ENCODE peak calls at places on chromosomes 5 and 9, in seven cellular contexts. V is HCEC 1CT; P is foreskin fibroblast; R is SK-MEL-5; J is WTC11; O is activated naive CD4-positive, alpha-beta T cell treated with anti-CD3 and anti-CD28 coated beads for 36 hours; L is A549. N is an unnamed sample.

GRCh38 chr9:126109575-126109974 is 217.1 kb upstream of the MVB12B start:
- DNase-seq in V (no peak), P (no peak), R (no peak), J (no peak), O (no peak), L (no peak), N (no peak)

GRCh38 chr5:60630179-60630578 is 69.8 kb downstream of the DEPDC1B start:
- DNase-seq in V (no peak), P (no peak), R (no peak), J (no peak), O (no peak), L (no peak), N (no peak)

GRCh38 chr9:37852222-37852621 is 51.6 kb downstream of the DCAF10 start:
- DNase-seq in V (no peak), P (no peak), R (no peak), J (no peak), O (no peak), L (no peak), N (no peak)

GRCh38 chr5:95798048-95798447 is 24.5 kb downstream of the GLRX start:
- DNase-seq in V (no peak), P (peak; percentile 45), R (no peak), J (no peak), O (no peak), L (no peak), N (no peak)

GRCh38 chr5:169296456-169297220 is 4.3 kb downstream of the SLIT3 start:
- DNase-seq in V (no peak), P (peak; percentile 95), R (no peak), J (no peak), O (no peak), L (peak; percentile 29), N (no peak)

GRCh38 chr9:110821064-110821463 is 152.5 kb downstream of the MUSK start:
- DNase-seq in V (no peak), P (peak; percentile 31), R (no peak), J (no peak), O (no peak), L (no peak), N (no peak)

GRCh38 chr5:181235323-181235688 is 8.4 kb downstream of the RACK1 start:
- DNase-seq in V (no peak), P (no peak), R (no peak), J (no peak), O (no peak), L (no peak), N (no peak)

GRCh38 chr9:110601098-110601497 is 21.6 kb upstream of the SVEP1 start:
- DNase-seq in V (no peak), P (no peak), R (no peak), J (peak; percentile 38), O (no peak), L (no peak), N (no peak)

GRCh38 chr5:176166427-176166826 is 71.8 kb upstream of the SIMC1 start:
- DNase-seq in V (peak; percentile 38), P (no peak), R (no peak), J (no peak), O (no peak), L (no peak), N (no peak)

GRCh38 chr9:88957526-88957925 is 33.7 kb upstream of the S1PR3 start:
- DNase-seq in V (no peak), P (no peak), R (no peak), J (no peak), O (no peak), L (peak; percentile 11), N (no peak)

GRCh38 chr5:147631428-147631985 is 121.6 kb upstream of the DPYSL3 start:
- DNase-seq in V (no peak), P (no peak), R (no peak), J (no peak), O (no peak), L (no peak), N (no peak)

GRCh38 chr9:97807681-97808080 is 45.3 kb upstream of the FOXE1 start:
- DNase-seq in V (no peak), P (no peak), R (no peak), J (no peak), O (no peak), L (no peak), N (no peak)

GRCh38 chr5:15885156-15885555 is 294.4 kb downstream of the MARCHF11 start:
- DNase-seq in V (peak; percentile 16), P (no peak), R (no peak), J (no peak), O (no peak), L (no peak), N (no peak)

GRCh38 chr5:92364986-92365550 is 982.0 kb upstream of the ARRDC3 start:
- DNase-seq in V (no peak), P (peak; percentile 58), R (no peak), J (no peak), O (no peak), L (no peak), N (no peak)

GRCh38 chr5:172891716-172892421 is 57.8 kb downstream of the ERGIC1 start:
- DNase-seq in V (no peak), P (no peak), R (no peak), J (no peak), O (no peak), L (peak; percentile 66), N (no peak)

GRCh38 chr5:142587354-142587965 is 98.4 kb downstream of the FGF1 start:
- DNase-seq in V (peak; percentile 37), P (peak; percentile 64), R (peak; percentile 66), J (peak; percentile 53), O (peak; percentile 62), L (peak; percentile 52), N (peak; percentile 30)

GRCh38 chr9:86731511-86731993 is 215.8 kb downstream of the GAS1 start:
- DNase-seq in V (peak; percentile 68), P (peak; percentile 74), R (no peak), J (no peak), O (no peak), L (no peak), N (no peak)

GRCh38 chr5:168291281-168291960 is at the start of gene WWC1:
- DNase-seq in V (no peak), P (peak; percentile 72), R (peak; percentile 53), J (peak; percentile 90), O (peak; percentile 78), L (peak; percentile 84), N (peak; percentile 72)

GRCh38 chr9:102950341-102950740 is 44.8 kb upstream of the CYLC2 start:
- DNase-seq in V (peak; percentile 33), P (no peak), R (no peak), J (no peak), O (no peak), L (no peak), N (no peak)

GRCh38 chr5:179261301-179262125 is 83.7 kb downstream of the ADAMTS2 start:
- DNase-seq in V (peak; percentile 23), P (peak; percentile 85), R (peak; percentile 17), J (peak; percentile 84), O (peak; percentile 25), L (peak; percentile 27), N (peak; percentile 19)

GRCh38 chr5:67381240-67381875 is 184.8 kb upstream of the CD180 start:
- DNase-seq in V (no peak), P (no peak), R (no peak), J (no peak), O (no peak), L (no peak), N (no peak)

N was measured in activated CD4-positive, alpha-beta memory T cell treated with anti-CD3 and anti-CD28 coated beads for 36 hours.